ENCODE peak calls at places on chromosomes 16 and 17, in nine cellular contexts. T is substantia nigra; W is left cardiac atrium; U is stimulated activated CD4-positive, alpha-beta T cell treated with anti-CD3 and anti-CD28 coated beads, Interleukin-1b, Interleukin-23, amount 100 ng/mL, for 1 hour; I is CD8-positive, alpha-beta memory T cell; O is choroid plexus epithelial cell; N is skeletal muscle cell; L is pancreas; B is T-helper 1 cell. V is an unnamed sample.

GRCh38 chr16:22373662-22374310 is 633 bp downstream of the CDR2 start:
- DNase-seq in U (peak; percentile 16), I (peak; percentile 46), N (no peak), O (no peak), T (no peak), W (peak; percentile 62), B (peak; percentile 29), L (peak; percentile 77), V (peak; percentile 30)

GRCh38 chr16:14202095-14202494 is 131.0 kb downstream of the MRTFB start:
- DNase-seq in L (no peak), U (no peak), T (no peak), W (no peak), I (no peak), N (no peak), O (no peak), B (no peak), V (no peak)

GRCh38 chr16:2775765-2776499 is 1.1 kb downstream of the ELOB start:
- DNase-seq in W (peak; percentile 2), I (no peak), T (no peak), L (no peak), U (no peak), B (no peak), O (no peak), N (no peak), V (no peak)

GRCh38 chr16:88062341-88062861 is 111.2 kb downstream of the BANP start:
- DNase-seq in T (no peak), L (no peak), U (no peak), N (peak; percentile 38), B (no peak), I (no peak), W (peak; percentile 56), O (peak; percentile 76), V (no peak)

GRCh38 chr16:4285167-4285566 is 12.3 kb upstream of the TFAP4 start:
- DNase-seq in N (no peak), B (no peak), I (no peak), O (no peak), L (no peak), T (no peak), W (no peak), U (no peak), V (peak; percentile 64)

GRCh38 chr16:67026570-67026969 is 2.4 kb upstream of the CBFB start:
- DNase-seq in L (no peak), I (no peak), W (no peak), N (no peak), O (no peak), U (no peak), B (no peak), T (no peak), V (no peak)

GRCh38 chr17:58818654-58819053 is 63.0 kb downstream of the PPM1E start:
- DNase-seq in B (no peak), U (no peak), O (no peak), N (no peak), T (no peak), L (no peak), I (no peak), W (no peak), V (no peak)

GRCh38 chr17:66438101-66438500 is 135.7 kb downstream of the PRKCA start:
- DNase-seq in W (no peak), N (no peak), I (no peak), U (no peak), O (no peak), B (no peak), T (no peak), L (no peak), V (no peak)

GRCh38 chr16:85629326-85629725 is 16.2 kb downstream of the GSE1 start:
- DNase-seq in I (no peak), L (no peak), O (no peak), T (no peak), B (no peak), U (no peak), N (no peak), W (no peak), V (no peak)

GRCh38 chr17:41894791-41895331 is 23.9 kb downstream of the ACLY start:
- DNase-seq in N (peak; percentile 61), W (no peak), U (no peak), T (no peak), L (no peak), I (no peak), B (no peak), O (peak; percentile 78), V (no peak)

GRCh38 chr16:73036074-73036826 is 11.7 kb downstream of the ZFHX3 start:
- DNase-seq in B (no peak), T (no peak), U (no peak), L (no peak), O (no peak), I (no peak), W (no peak), N (no peak), V (no peak)

GRCh38 chr16:69927056-69927757 is 23.9 kb upstream of the CLEC18A start:
- DNase-seq in U (no peak), N (peak; percentile 76), O (peak; percentile 84), W (peak; percentile 83), I (no peak), B (no peak), T (peak; percentile 15), L (no peak), V (peak; percentile 46)

GRCh38 chr17:787641-788221 is 5.6 kb downstream of the MRM3 start:
- DNase-seq in W (no peak), T (no peak), U (no peak), B (no peak), L (peak; percentile 86), I (no peak), N (no peak), O (no peak), V (no peak)

GRCh38 chr16:12245923-12246290 is 269.4 kb downstream of the SNX29 start:
- DNase-seq in I (no peak), B (no peak), W (no peak), N (no peak), U (no peak), T (no peak), L (no peak), O (no peak), V (no peak)

GRCh38 chr17:60154616-60155426 is 5.0 kb downstream of the CA4 start:
- DNase-seq in W (no peak), B (no peak), U (no peak), O (peak; percentile 66), L (no peak), I (no peak), N (peak; percentile 79), T (no peak), V (no peak)

GRCh38 chr16:17831330-17831729 is 360.6 kb upstream of the XYLT1 start:
- DNase-seq in B (no peak), I (no peak), W (no peak), T (no peak), L (no peak), O (peak; percentile 36), U (no peak), N (peak; percentile 46), V (no peak)

GRCh38 chr16:48623304-48624016 is 13.5 kb upstream of the N4BP1 start:
- DNase-seq in L (peak; percentile 83), I (peak; percentile 82), U (peak; percentile 71), O (peak; percentile 84), N (no peak), T (peak; percentile 64), W (peak; percentile 86), B (peak; percentile 71), V (peak; percentile 80)

GRCh38 chr17:70661342-70662222 is 492.2 kb downstream of the KCNJ2 start:
- DNase-seq in N (peak; percentile 45), U (no peak), L (no peak), I (no peak), B (no peak), O (peak; percentile 39), T (no peak), W (no peak), V (no peak)

GRCh38 chr17:59802160-59802559 is 90.6 kb downstream of the TUBD1 start:
- DNase-seq in B (no peak), I (no peak), O (no peak), L (no peak), T (no peak), U (no peak), N (no peak), W (no peak), V (no peak)

GRCh38 chr16:67881557-67882220 is 3.0 kb upstream of the NRN1L start:
- DNase-seq in O (no peak), T (peak; percentile 13), N (no peak), U (no peak), L (no peak), B (no peak), W (no peak), I (no peak), V (peak; percentile 74)